ENCODE peak calls at places on chromosomes 6 and 20, in five cellular contexts. R is activated CD8-positive, alpha-beta T cell treated with anti-CD3 and anti-CD28 coated beads, Interleukin-2, amount 10 ng/mL, durations not matched to agents 7 days and 5 days; W is nephron progenitor cell; T is astrocyte of the spinal cord; V is mesendoderm. U is an unnamed sample.

GRCh38 chr6:3750324-3751018 is 1.0 kb downstream of the PXDC1 start:
- DNase-seq in R (no peak), W (peak; percentile 58), T (peak; percentile 82), V (peak; percentile 58), U (peak; percentile 54)

GRCh38 chr20:62647521-62648317 is 5.4 kb downstream of the SLCO4A1 start:
- DNase-seq in R (no peak), W (no peak), T (no peak), V (peak; percentile 44), U (no peak)

GRCh38 chr6:7468382-7469081 is 72.9 kb upstream of the DSP start:
- DNase-seq in R (no peak), W (no peak), T (peak; percentile 40), V (peak; percentile 38), U (peak; percentile 73)

GRCh38 chr6:50272611-50273010 is 222.9 kb upstream of the DEFB112 start:
- DNase-seq in R (no peak), W (no peak), T (no peak), V (peak; percentile 44), U (no peak)

GRCh38 chr20:3785240-3786125 is 1.1 kb downstream of the CENPB start:
- DNase-seq in R (no peak), W (no peak), T (peak; percentile 11), V (no peak), U (no peak)

GRCh38 chr6:28710466-28711191 is 184.9 kb downstream of the GPX5 start:
- DNase-seq in R (no peak), W (no peak), T (peak; percentile 33), V (peak; percentile 94), U (peak; percentile 33)

GRCh38 chr6:111591370-111591900 is 14.2 kb downstream of the TRAF3IP2 start:
- DNase-seq in R (no peak), W (no peak), T (peak; percentile 97), V (no peak), U (peak; percentile 96)

GRCh38 chr6:15505463-15505918 is 157.3 kb downstream of the DTNBP1 start:
- DNase-seq in R (no peak), W (no peak), T (no peak), V (no peak), U (no peak)

GRCh38 chr6:112282217-112282616 is 27.9 kb upstream of the LAMA4 start:
- DNase-seq in R (no peak), W (peak; percentile 29), T (peak; percentile 85), V (peak; percentile 48), U (peak; percentile 59)

GRCh38 chr6:40349566-40350192 is 237.5 kb downstream of the LRFN2 start:
- DNase-seq in R (no peak), W (no peak), T (no peak), V (no peak), U (no peak)